ENCODE peak calls at places on chromosomes 4 and X, in seven cellular contexts. M is transverse colon, C is sigmoid colon, X is body of pancreas, U is H1, L is gastrocnemius medialis, W is HCT116. K is an unnamed sample.

GRCh38 chr4:3521621-3522325 is 10.4 kb downstream of the LRPAP1 start:
- DNase-seq in L (no peak), X (no peak), W (no peak), M (peak; percentile 2), U (no peak), C (peak; percentile 39), K (no peak)

GRCh38 chrX:151543706-151544105 is 19.8 kb upstream of the PASD1 start:
- DNase-seq in W (no peak), X (no peak), C (no peak), L (no peak), U (no peak), M (no peak), K (no peak)

GRCh38 chrX:95058815-95059214 is 1384.8 kb downstream of the FAM133A start:
- DNase-seq in C (no peak), L (no peak), W (no peak), U (no peak), M (no peak), X (no peak), K (no peak)

GRCh38 chr4:76762136-76763130 is 135.5 kb downstream of the SOWAHB start:
- DNase-seq in X (no peak), C (no peak), M (no peak), W (no peak), L (no peak), U (no peak), K (no peak)

GRCh38 chr4:58209576-58209975 is 1099.4 kb upstream of the IGFBP7 start:
- DNase-seq in X (no peak), C (no peak), M (no peak), W (no peak), L (no peak), U (no peak), K (no peak)

GRCh38 chr4:73222466-73223257 is 35.9 kb downstream of the ANKRD17 start:
- DNase-seq in W (peak; percentile 83), C (peak; percentile 68), M (peak; percentile 46), L (peak; percentile 71), X (peak; percentile 78), U (no peak), K (no peak)

GRCh38 chrX:118652717-118653116 is 74.7 kb upstream of the IL13RA1 start:
- DNase-seq in W (no peak), L (no peak), C (no peak), X (no peak), U (no peak), M (no peak), K (no peak)

GRCh38 chrX:26649534-26649933 is 433.6 kb downstream of the MAGEB5 start:
- DNase-seq in L (no peak), M (no peak), U (no peak), C (no peak), W (peak; percentile 40), X (no peak), K (no peak)

GRCh38 chr4:36224969-36225903 is 19.1 kb downstream of the ARAP2 start:
- DNase-seq in U (no peak), X (peak; percentile 25), C (no peak), L (no peak), W (no peak), M (no peak), K (no peak)

GRCh38 chrX:123060986-123061385 is 123.1 kb upstream of the GRIA3 start:
- DNase-seq in L (no peak), X (no peak), M (no peak), U (no peak), W (no peak), C (no peak), K (no peak)

GRCh38 chr4:184851200-184851541 is 25.4 kb upstream of the ACSL1 start:
- DNase-seq in U (no peak), L (peak; percentile 20), W (no peak), M (peak; percentile 15), X (no peak), C (no peak), K (no peak)

GRCh38 chrX:121236040-121236439 is 188.6 kb downstream of the GLUD2 start:
- DNase-seq in U (no peak), C (no peak), X (no peak), M (no peak), W (no peak), L (no peak), K (no peak)

GRCh38 chr4:89765966-89766365 is 71.0 kb downstream of the SNCA start:
- DNase-seq in X (peak; percentile 7), M (no peak), W (no peak), C (no peak), L (no peak), U (no peak), K (no peak)

GRCh38 chr4:152563209-152563608 is 27.3 kb upstream of the FBXW7 start:
- DNase-seq in W (no peak), M (no peak), C (no peak), L (no peak), X (no peak), U (no peak), K (no peak)

GRCh38 chr4:153521995-153522799 is 56.0 kb downstream of the TMEM131L start:
- DNase-seq in W (no peak), C (no peak), U (no peak), L (no peak), M (no peak), X (no peak), K (no peak)

GRCh38 chr4:31692407-31692940 is 972.3 kb downstream of the PCDH7 start:
- DNase-seq in M (no peak), C (no peak), L (no peak), U (no peak), X (peak; percentile 16), W (peak; percentile 8), K (no peak)

GRCh38 chr4:98686847-98687246 is 28.4 kb upstream of the TSPAN5 start:
- DNase-seq in X (no peak), M (no peak), C (no peak), L (no peak), U (no peak), W (no peak), K (no peak)

GRCh38 chrX:52262195-52262546 is 77.5 kb downstream of the MAGED4 start:
- DNase-seq in X (no peak), C (no peak), W (no peak), M (no peak), L (no peak), U (no peak), K (no peak)

GRCh38 chrX:69285881-69286545 is 120.8 kb upstream of the PJA1 start:
- DNase-seq in C (peak; percentile 85), L (peak; percentile 15), U (peak; percentile 81), M (peak; percentile 64), W (peak; percentile 0), X (peak; percentile 73), K (no peak)

GRCh38 chrX:15769300-15769954 is 20.9 kb upstream of the ZRSR2 start:
- DNase-seq in U (no peak), W (no peak), X (no peak), M (no peak), L (no peak), C (no peak), K (no peak)

GRCh38 chrX:109403927-109404326 is 78.0 kb downstream of the GUCY2F start:
- DNase-seq in M (no peak), W (no peak), U (no peak), X (no peak), L (no peak), C (no peak), K (no peak)

GRCh38 chr4:71377561-71377960 is 38.7 kb downstream of the SLC4A4 start:
- DNase-seq in M (no peak), U (no peak), C (no peak), L (no peak), X (no peak), W (no peak), K (no peak)

GRCh38 chrX:153921511-153922285 is 4.4 kb downstream of the ARHGAP4 start:
- DNase-seq in X (no peak), W (no peak), L (no peak), C (no peak), M (no peak), U (no peak), K (no peak)
- H3K4me3 ChIP-seq in X (no peak overlapping the region), W (no peak overlapping the region), L (no peak overlapping the region), C (no peak overlapping the region), M (no peak overlapping the region), U (no peak overlapping the region), K (no peak overlapping the region)

DNA sequence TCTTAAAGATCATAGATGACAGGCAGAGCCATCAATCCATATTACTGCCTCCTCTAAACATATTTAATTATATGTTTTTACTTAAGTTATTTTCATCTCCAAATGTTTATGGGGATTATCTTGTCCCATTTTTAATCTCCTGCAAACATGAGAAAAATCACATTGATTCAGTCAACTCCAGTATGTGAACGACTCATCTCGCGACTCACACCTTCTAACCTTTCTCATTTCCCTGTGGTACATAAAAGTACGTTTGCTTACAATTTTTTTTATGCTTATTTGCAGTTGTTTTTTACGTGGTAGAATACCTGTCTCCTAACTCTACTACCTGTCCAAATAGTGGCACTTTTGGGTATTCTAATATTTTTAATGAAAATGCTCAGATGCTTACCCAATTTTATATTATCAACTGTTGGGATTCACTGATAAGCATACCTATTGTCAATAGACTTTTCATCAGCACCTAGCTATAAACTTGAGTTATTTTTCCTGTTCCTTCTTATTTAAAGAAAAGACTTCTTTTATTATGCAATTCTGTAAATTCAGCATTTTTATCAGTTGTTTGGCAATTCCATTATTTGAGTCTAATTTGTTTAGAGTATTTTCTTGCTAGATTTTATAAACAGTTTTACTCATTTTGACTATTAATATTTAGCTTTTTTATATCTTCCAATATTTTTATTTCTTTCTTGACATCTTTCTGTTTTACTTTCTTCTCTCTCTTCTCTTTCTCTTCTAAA is 276.6 kb downstream of the ANK2 start:
- DNase-seq in L (no peak), X (no peak), W (no peak), M (no peak), C (no peak), U (no peak), K (no peak)
- H3K36me3 ChIP-seq in L (no peaks in the 10 kb centered on the region), X (no peaks in the 10 kb centered on the region), W (no peaks in the 10 kb centered on the region), M (no peaks in the 10 kb centered on the region), C (no peaks in the 10 kb centered on the region), U (peaks cover 2% of the 10 kb centered on the region), K (no peaks in the 10 kb centered on the region)

DNA sequence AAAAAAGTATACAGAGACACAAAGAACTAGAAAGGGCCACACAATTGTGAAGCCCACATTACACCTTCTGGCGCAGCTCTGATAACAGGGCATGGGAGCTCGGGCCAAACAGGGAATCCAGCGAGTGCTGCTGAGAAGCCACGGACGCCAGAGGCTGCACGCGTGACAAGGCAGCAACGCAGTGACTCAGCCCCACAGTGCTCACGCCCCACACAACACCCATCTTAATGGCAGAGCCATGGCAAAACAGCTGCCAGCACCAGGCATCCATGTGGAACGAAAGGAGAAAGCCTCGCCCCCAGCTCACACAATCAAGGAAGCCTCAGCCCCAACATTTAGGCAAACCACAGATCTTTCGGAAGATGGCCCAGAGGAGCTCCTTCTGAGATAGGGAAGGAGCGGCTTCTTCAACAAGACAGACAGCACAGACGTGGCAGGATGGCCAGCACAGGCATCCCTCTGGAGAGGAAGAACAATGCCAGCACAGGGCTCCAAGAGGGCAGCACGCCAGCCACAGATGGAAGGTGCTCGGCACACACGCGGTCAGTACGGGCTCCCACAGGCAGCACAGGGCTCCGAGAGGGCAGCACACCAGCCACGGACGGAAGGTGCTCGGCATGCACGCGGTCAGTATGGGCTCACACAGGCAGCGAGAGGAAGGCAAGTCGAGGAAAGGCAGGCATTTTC is 33.1 kb downstream of the GAK start:
- DNase-seq in C (no peak), M (no peak), L (no peak), X (no peak), U (no peak), W (no peak), K (no peak)
- TF ChIP-seq POLR2A in C (no peak), M (no peak), L (no peak), X (no peak), U (no peak), W (no peak), K (no peak)

DNA sequence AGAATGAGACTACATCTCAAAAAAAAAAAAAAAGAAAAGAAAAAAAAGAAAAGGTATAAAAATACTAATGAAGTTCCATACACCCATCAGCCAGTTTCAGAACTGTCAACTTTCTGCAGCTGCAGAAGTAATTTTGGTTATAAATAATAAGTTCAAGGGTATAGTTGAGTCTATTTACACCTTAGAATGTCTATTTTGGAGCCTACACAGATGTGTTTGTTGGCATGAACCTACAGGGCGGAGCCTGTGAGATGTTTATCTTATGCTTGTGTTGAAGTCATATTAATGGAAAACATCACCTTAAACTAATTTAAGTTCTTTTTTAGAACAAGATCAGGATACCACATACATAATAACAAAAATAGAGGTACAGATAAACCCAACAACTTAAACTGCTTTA is 85.8 kb downstream of the RAPGEF2 start:
- DNase-seq in L (no peak), M (no peak), U (no peak), X (no peak), C (no peak), W (no peak), K (no peak)
- H3K4me3 ChIP-seq in L (no peak overlapping the region), M (no peak overlapping the region), U (no peak overlapping the region), X (no peak overlapping the region), C (no peak overlapping the region), W (no peak overlapping the region), K (no peak overlapping the region)

K was measured in vagina.